ENCODE peak calls at places on chromosome 5, in five cellular contexts. F, W, B, X and C are unnamed samples.

GRCh38 chr5:1402611-1403255 is 42.5 kb downstream of the SLC6A3 start:
- DNase-seq in F (no peak), X (no peak), B (no peak), W (no peak), C (no peak)

GRCh38 chr5:42950091-42950465 is 90.0 kb downstream of the ANXA2R start:
- DNase-seq in F (no peak), W (no peak), X (no peak), B (no peak), C (no peak)

GRCh38 chr5:31918739-31919138 is 255.4 kb downstream of the GOLPH3 start:
- DNase-seq in F (no peak), W (no peak), B (no peak), X (no peak), C (no peak)

GRCh38 chr5:38347040-38347763 is 88.8 kb downstream of the EGFLAM start:
- DNase-seq in F (no peak), X (no peak), B (no peak), W (no peak), C (peak)

GRCh38 chr5:126736141-126736540 is 40.8 kb upstream of the LMNB1 start:
- DNase-seq in B (no peak), W (no peak), X (no peak), F (no peak), C (peak)

GRCh38 chr5:136210259-136210658 is 17.3 kb upstream of the SMIM32 start:
- DNase-seq in B (no peak), F (no peak), W (no peak), X (no peak), C (no peak)

GRCh38 chr5:149990518-149991376 is 9.7 kb downstream of the TIGD6 start:
- DNase-seq in X (peak), B (peak), W (peak), F (peak), C (peak)

GRCh38 chr5:169095410-169095772 is 205.5 kb downstream of the SLIT3 start:
- DNase-seq in B (no peak), W (no peak), F (no peak), X (no peak), C (no peak)

GRCh38 chr5:68330564-68330963 is 115.0 kb downstream of the PIK3R1 start:
- DNase-seq in W (no peak), F (no peak), X (no peak), B (no peak), C (peak)

GRCh38 chr5:126852916-126853315 is 76.0 kb downstream of the LMNB1 start:
- DNase-seq in B (no peak), F (no peak), W (no peak), X (no peak), C (no peak)

GRCh38 chr5:181088289-181088688 is 42.7 kb downstream of the OR2V1 start:
- DNase-seq in W (peak), B (no peak), F (no peak), X (no peak), C (peak)

GRCh38 chr5:14925326-14925725 is 53.7 kb upstream of the ANKH start:
- DNase-seq in W (no peak), B (no peak), F (no peak), X (no peak), C (no peak)

GRCh38 chr5:168353216-168353957 is 61.9 kb downstream of the WWC1 start:
- DNase-seq in X (no peak), B (peak), W (no peak), F (no peak), C (no peak)

GRCh38 chr5:140575309-140575708 is 10.7 kb downstream of the SLC35A4 start:
- DNase-seq in X (no peak), B (peak), W (peak), F (no peak), C (peak)

GRCh38 chr5:96125335-96125891 is 163.8 kb upstream of the ELL2 start:
- DNase-seq in F (no peak), B (no peak), W (no peak), X (no peak), C (peak)

GRCh38 chr5:545641-546375 is 21.6 kb upstream of the SLC9A3 start:
- DNase-seq in F (no peak), B (peak), W (no peak), X (no peak), C (no peak)

GRCh38 chr5:137714494-137714893 is 21.4 kb downstream of the KLHL3 start:
- DNase-seq in B (no peak), W (no peak), X (no peak), F (no peak), C (no peak)

GRCh38 chr5:174998131-174998730 is 273.8 kb downstream of the MSX2 start:
- DNase-seq in X (no peak), F (no peak), B (no peak), W (no peak), C (no peak)

GRCh38 chr5:155089649-155090048 is 76.1 kb downstream of the KIF4B start:
- DNase-seq in W (no peak), X (no peak), F (no peak), B (no peak), C (peak)

GRCh38 chr5:106759581-106759980 is 911.2 kb downstream of the EFNA5 start:
- DNase-seq in B (peak), F (no peak), X (no peak), W (no peak), C (no peak)

GRCh38 chr5:180950291-180950949 is 38.2 kb upstream of the BTNL3 start:
- DNase-seq in W (no peak), B (no peak), X (no peak), F (no peak), C (no peak)

GRCh38 chr5:137751869-137752491 is 2.2 kb downstream of the HNRNPA0 start:
- DNase-seq in B (no peak), X (no peak), W (peak), F (no peak), C (peak)

GRCh38 chr5:24141046-24141445 is 503.7 kb downstream of the CDH10 start:
- DNase-seq in X (no peak), B (no peak), W (no peak), F (no peak), C (peak)

GRCh38 chr5:1291611-1292080 is 3.2 kb downstream of the TERT start:
- DNase-seq in W (no peak), F (no peak), B (no peak), X (no peak), C (no peak)

GRCh38 chr5:5340206-5340729 is 82.2 kb upstream of the ICE1 start:
- DNase-seq in W (peak), F (no peak), B (peak), X (no peak), C (peak)

GRCh38 chr5:89421035-89421434 is 538.1 kb upstream of the MEF2C start:
- DNase-seq in B (no peak), X (no peak), W (no peak), F (no peak), C (peak)

GRCh38 chr5:57441557-57441956 is 41.1 kb downstream of the ACTBL2 start:
- DNase-seq in B (peak), X (no peak), W (no peak), F (no peak), C (peak)

GRCh38 chr5:120465281-120465961 is 1.3 kb downstream of the PRR16 start:
- DNase-seq in X (no peak), B (peak), W (peak), F (no peak), C (peak)

GRCh38 chr5:137778772-137779564 is 24.8 kb upstream of the HNRNPA0 start:
- DNase-seq in F (no peak), W (peak), B (no peak), X (no peak), C (peak)

GRCh38 chr5:8068078-8068477 is 199.1 kb downstream of the MTRR start:
- DNase-seq in W (no peak), B (no peak), F (no peak), X (no peak), C (no peak)

GRCh38 chr5:180486636-180487149 is 7.5 kb upstream of the CNOT6 start:
- DNase-seq in X (no peak), B (no peak), F (no peak), W (no peak), C (peak)

GRCh38 chr5:175281257-175281656 is 162.7 kb downstream of the DRD1 start:
- DNase-seq in F (no peak), B (no peak), W (no peak), X (no peak), C (no peak)

GRCh38 chr5:122702524-122702875 is 72.4 kb upstream of the SNX2 start:
- DNase-seq in X (no peak), F (no peak), W (no peak), B (no peak), C (no peak)

GRCh38 chr5:72041643-72042042 is 65.6 kb upstream of the MAP1B start:
- DNase-seq in F (no peak), W (no peak), B (no peak), X (no peak), C (no peak)

GRCh38 chr5:145856285-145856818 is 16.5 kb downstream of the GRXCR2 start:
- DNase-seq in B (peak), F (no peak), W (peak), X (no peak), C (peak)

GRCh38 chr5:57010786-57011185 is 58.9 kb upstream of the MIER3 start:
- DNase-seq in X (no peak), F (no peak), W (no peak), B (no peak), C (no peak)

GRCh38 chr5:85311536-85311935 is 926.9 kb upstream of the EDIL3 start:
- DNase-seq in X (no peak), W (no peak), F (no peak), B (no peak), C (no peak)

GRCh38 chr5:35852084-35852734 is 4.5 kb upstream of the IL7R start:
- DNase-seq in B (no peak), X (no peak), F (no peak), W (no peak), C (peak)

GRCh38 chr5:110665184-110665726 is 61.2 kb downstream of the TMEM232 start:
- DNase-seq in W (no peak), F (no peak), B (no peak), X (no peak), C (no peak)

GRCh38 chr5:100249870-100250269 is 285.3 kb upstream of the FAM174A start:
- DNase-seq in X (no peak), F (no peak), B (no peak), W (no peak), C (no peak)

GRCh38 chr5:100252944-100253343 is 282.2 kb upstream of the FAM174A start:
- DNase-seq in F (no peak), W (no peak), X (no peak), B (no peak), C (no peak)

GRCh38 chr5:100252040-100252439 is 283.1 kb upstream of the FAM174A start:
- DNase-seq in F (no peak), B (no peak), X (no peak), W (no peak), C (no peak)
- H3K4me3 ChIP-seq in F (no peak), B (no peak), X (no peak), W (no peak), C (no peak)

GRCh38 chr5:59188415-59189225 is 605.7 kb downstream of the RAB3C start:
- DNase-seq in X (peak), B (peak), W (peak), F (peak), C (peak)
- H3K27ac ChIP-seq in X (no peak), B (no peak), W (no peak), F (no peak), C (no peak)

GRCh38 chr5:157548513-157549282 is 26.9 kb downstream of the ADAM19 start:
- DNase-seq in F (no peak), W (no peak), B (no peak), X (no peak), C (peak)
- H3K4me3 ChIP-seq in F (peak), W (no peak), B (no peak), X (no peak), C (peak)

GRCh38 chr5:172841258-172841657 is 7.2 kb downstream of the ERGIC1 start:
- DNase-seq in B (no peak), X (no peak), F (no peak), W (no peak), C (no peak)
- H3K27ac ChIP-seq in B (no peak), X (no peak), F (no peak), W (no peak), C (no peak)

GRCh38 chr5:151139015-151139414 is 18.6 kb downstream of the ANXA6 start:
- DNase-seq in W (no peak), F (no peak), X (no peak), B (no peak), C (no peak)
- H3K4me3 ChIP-seq in W (no peak), F (no peak), X (no peak), B (no peak), C (no peak)